ENCODE peak calls at places on chromosomes 13 and 19, in eight cellular contexts. D is mesenchymal stem cell, K is IMR-90, G is left ventricle myocardium inferior, A is neural progenitor cell, J is brain microvascular endothelial cell, I is psoas muscle, M is breast epithelium. F is an unnamed sample.

GRCh38 chr19:17553256-17553655 is 2.2 kb upstream of the COLGALT1 start:
- DNase-seq in M (peak; percentile 52), I (peak; percentile 65), J (peak; percentile 86), G (peak; percentile 73), D (peak; percentile 82), K (peak; percentile 95), A (peak; percentile 15), F (peak; percentile 26)

GRCh38 chr19:34733266-34733825 is 697 bp upstream of the ZNF181 start:
- DNase-seq in A (peak; percentile 62), K (no peak), I (peak; percentile 49), M (no peak), G (peak; percentile 40), D (no peak), J (no peak), F (no peak)

GRCh38 chr13:52010890-52011689 is at the start of gene ATP7B:
- DNase-seq in G (no peak), M (no peak), K (no peak), D (peak; percentile 41), I (no peak), A (peak; percentile 78), J (no peak), F (no peak)

GRCh38 chr13:110334841-110335490 is 27.9 kb downstream of the COL4A2 start:
- DNase-seq in M (no peak), G (no peak), J (peak; percentile 89), A (no peak), D (no peak), K (no peak), I (no peak), F (no peak)

GRCh38 chr13:99721606-99722384 is 220.5 kb downstream of the TM9SF2 start:
- DNase-seq in J (peak; percentile 4), A (peak; percentile 91), D (no peak), I (no peak), G (no peak), M (no peak), K (no peak), F (no peak)

GRCh38 chr13:90717451-90717936 is 630.0 kb upstream of the MIR17HG start:
- DNase-seq in K (peak; percentile 10), I (no peak), G (no peak), A (peak; percentile 86), D (peak; percentile 82), J (peak; percentile 40), M (no peak), F (peak; percentile 78)

GRCh38 chr19:41691268-41691970 is 3.3 kb upstream of the CEACAM7 start:
- DNase-seq in I (no peak), J (no peak), D (no peak), G (no peak), K (no peak), M (no peak), A (no peak), F (peak; percentile 8)

GRCh38 chr13:19993024-19993423 is 34.5 kb downstream of the ZMYM2 start:
- DNase-seq in J (no peak), K (no peak), I (no peak), A (no peak), G (no peak), M (no peak), D (no peak), F (no peak)

GRCh38 chr19:54399189-54399588 is 16.1 kb upstream of the TTYH1 start:
- DNase-seq in G (no peak), I (no peak), D (no peak), M (peak; percentile 35), K (no peak), J (no peak), A (no peak), F (peak; percentile 23)

GRCh38 chr13:102830646-102831045 is 15.2 kb upstream of the ERCC5 start:
- DNase-seq in A (no peak), K (no peak), J (no peak), M (no peak), D (no peak), I (no peak), G (no peak), F (no peak)

GRCh38 chr13:99528547-99528946 is 27.3 kb downstream of the TM9SF2 start:
- DNase-seq in J (no peak), G (no peak), A (peak; percentile 8), I (no peak), K (no peak), M (no peak), D (no peak), F (no peak)

GRCh38 chr19:5693195-5694166 is 3.4 kb downstream of the RPL36 start:
- DNase-seq in M (no peak), I (no peak), A (no peak), J (no peak), G (no peak), K (no peak), D (no peak), F (no peak)

GRCh38 chr13:109695402-109696190 is 90.8 kb downstream of the IRS2 start:
- DNase-seq in K (no peak), D (no peak), G (no peak), J (no peak), A (no peak), I (no peak), M (no peak), F (no peak)

GRCh38 chr13:80824231-80824630 is 483.3 kb upstream of the SPRY2 start:
- DNase-seq in J (no peak), K (no peak), M (no peak), D (peak; percentile 4), A (no peak), I (no peak), G (no peak), F (no peak)

GRCh38 chr19:27774337-27774736 is 1438.6 kb downstream of the UQCRFS1 start:
- DNase-seq in I (no peak), M (no peak), A (no peak), D (no peak), G (no peak), J (no peak), K (no peak), F (no peak)

GRCh38 chr13:20713751-20714150 is 10.3 kb downstream of the IL17D start:
- DNase-seq in I (peak; percentile 59), K (peak; percentile 39), A (no peak), M (no peak), J (peak; percentile 72), D (peak; percentile 23), G (no peak), F (no peak)

DNA sequence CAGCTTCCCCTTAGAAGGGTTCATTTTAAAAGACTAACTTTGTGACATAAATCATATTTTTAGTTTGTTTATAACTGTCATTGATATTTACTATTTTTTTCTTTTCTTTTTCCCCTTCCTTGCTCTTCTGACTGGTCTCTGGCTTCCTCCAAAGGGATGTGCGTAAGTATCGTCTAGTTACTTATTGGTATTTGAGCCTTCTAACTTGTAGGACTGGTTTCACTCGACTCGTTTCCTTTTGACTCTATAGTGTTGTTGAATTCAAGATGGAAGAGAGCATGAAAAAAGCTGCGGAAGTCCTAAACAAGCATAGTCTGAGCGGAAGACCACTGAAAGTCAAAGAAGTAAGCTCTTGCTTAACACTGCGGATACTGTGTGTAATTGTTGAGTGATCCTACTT is 18.6 kb downstream of the HNRNPM start:
- DNase-seq in A (no peak), J (no peak), G (no peak), D (no peak), I (no peak), K (no peak), M (no peak), F (peak; percentile 40)
- H3K36me3 ChIP-seq in A (peaks cover 22% of the 10 kb centered on the region), J (peaks cover 58% of the 10 kb centered on the region), G (peaks cover 53% of the 10 kb centered on the region), D (peaks cover 63% of the 10 kb centered on the region), I (peaks cover 50% of the 10 kb centered on the region), K (peaks cover 35% of the 10 kb centered on the region), M (peaks cover 5% of the 10 kb centered on the region), F (peaks cover 10% of the 10 kb centered on the region)

DNA sequence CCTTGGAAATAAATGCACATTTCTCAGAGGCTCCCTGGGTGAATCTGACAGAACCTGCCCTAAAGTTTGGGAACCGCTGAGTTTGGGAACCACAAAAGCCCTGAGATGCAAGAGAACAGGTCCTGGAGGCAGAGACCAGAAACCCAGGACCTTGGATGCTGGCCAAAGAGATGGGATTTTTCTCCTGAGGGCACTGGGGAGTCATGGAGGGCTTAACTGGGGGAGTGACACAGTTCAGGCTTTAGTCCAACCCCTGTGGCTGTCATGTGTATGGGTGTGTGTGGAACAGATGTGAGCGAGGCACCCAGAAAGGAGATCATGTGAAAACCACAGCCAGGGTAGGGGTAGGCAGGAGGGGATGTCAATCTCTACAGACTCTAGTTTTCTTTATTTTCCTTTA is 3.9 kb upstream of the NCCRP1 start:
- DNase-seq in I (no peak), D (no peak), G (no peak), A (no peak), J (no peak), K (no peak), M (no peak), F (no peak)
- H3K36me3 ChIP-seq in I (no peaks in the 10 kb centered on the region), D (no peaks in the 10 kb centered on the region), G (no peaks in the 10 kb centered on the region), A (no peaks in the 10 kb centered on the region), J (no peaks in the 10 kb centered on the region), K (no peaks in the 10 kb centered on the region), M (no peaks in the 10 kb centered on the region), F (no peaks in the 10 kb centered on the region)

GRCh38 chr13:28438067-28438466 is 56.9 kb downstream of the FLT1 start:
- DNase-seq in J (no peak), M (no peak), A (no peak), I (no peak), K (no peak), D (no peak), G (no peak), F (no peak)

GRCh38 chr13:28429096-28429495 is 65.8 kb downstream of the FLT1 start:
- DNase-seq in I (no peak), D (no peak), K (no peak), A (no peak), M (no peak), J (no peak), G (no peak), F (no peak)

GRCh38 chr13:28429685-28430290 is 65.1 kb downstream of the FLT1 start:
- DNase-seq in A (no peak), M (no peak), J (no peak), K (peak; percentile 60), I (no peak), D (peak; percentile 44), G (no peak), F (no peak)

GRCh38 chr13:28438598-28439334 is 56.2 kb downstream of the FLT1 start:
- DNase-seq in I (no peak), G (no peak), K (no peak), M (no peak), J (no peak), D (no peak), A (no peak), F (no peak)

GRCh38 chr13:28434934-28435333 is 60.0 kb downstream of the FLT1 start:
- DNase-seq in A (no peak), G (no peak), K (peak; percentile 36), M (no peak), J (no peak), D (peak; percentile 47), I (no peak), F (no peak)
- H3K36me3 ChIP-seq in A (no peaks in the 10 kb centered on the region), G (peaks cover 44% of the 10 kb centered on the region), K (no peaks in the 10 kb centered on the region), M (no peaks in the 10 kb centered on the region), J (peaks cover 2% of the 10 kb centered on the region), D (no peaks in the 10 kb centered on the region), I (no peaks in the 10 kb centered on the region), F (no peaks in the 10 kb centered on the region)

DNA sequence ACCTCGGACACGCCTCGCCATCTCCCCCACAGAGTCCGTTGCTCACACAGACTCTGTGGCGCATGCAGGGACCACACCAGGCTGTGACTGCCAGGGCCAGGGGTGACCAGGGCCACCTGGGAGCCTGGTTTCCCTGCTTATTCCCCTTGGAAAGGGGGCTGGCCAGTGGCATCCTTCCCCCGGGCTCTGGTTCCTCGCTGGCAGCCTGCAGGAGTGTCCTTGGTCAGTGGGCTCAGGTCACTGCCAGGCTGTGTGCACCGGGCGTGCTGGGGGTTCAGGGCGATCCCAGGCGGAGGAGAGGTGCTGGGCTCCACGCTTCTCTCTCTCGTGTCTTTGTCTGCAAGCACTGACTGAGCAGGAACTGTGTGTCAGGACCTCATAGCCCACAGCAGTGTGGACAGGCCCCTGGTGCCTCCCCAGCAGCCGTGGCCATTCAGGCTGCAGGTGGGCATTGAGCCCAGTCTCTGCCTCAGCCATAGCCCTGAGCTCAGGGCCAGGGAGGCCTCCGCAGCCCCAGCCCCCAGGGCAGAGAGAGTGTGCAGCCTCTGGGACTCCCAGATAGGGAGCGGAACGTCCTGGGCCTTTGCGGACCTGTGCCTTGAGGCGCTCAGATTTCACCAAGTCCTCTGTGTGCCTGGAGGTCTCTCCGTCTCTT is 6.5 kb downstream of the PIAS4 start:
- DNase-seq in D (no peak), M (no peak), K (no peak), J (no peak), I (no peak), G (no peak), A (no peak), F (no peak)
- H3K36me3 ChIP-seq in D (peaks cover 32% of the 10 kb centered on the region), M (no peaks in the 10 kb centered on the region), K (peaks cover 44% of the 10 kb centered on the region), J (peaks cover 30% of the 10 kb centered on the region), I (peaks cover 30% of the 10 kb centered on the region), G (peaks cover 23% of the 10 kb centered on the region), A (no peaks in the 10 kb centered on the region), F (peaks cover 22% of the 10 kb centered on the region)

F was measured in bronchial epithelial cell.